ENCODE peak calls at places on chromosomes 7 and 10, in six cellular contexts. One of them, this sample, is unnamed.

GRCh38 chr10:43040482-43041256 is 36.2 kb upstream of the RET start:
- DNase-seq in kidney: peak
- DNase-seq in upper lobe of left lung: no peak
- DNase-seq in stomach: peak
- DNase-seq in lower lobe of right lung: peak
- DNase-seq in Calu3: no peak
- DNase-seq in this sample: peak

GRCh38 chr7:74269757-74270277 is 15.6 kb upstream of the RFC2 start:
- DNase-seq in kidney: no peak
- DNase-seq in upper lobe of left lung: no peak
- DNase-seq in stomach: peak
- DNase-seq in lower lobe of right lung: peak
- DNase-seq in Calu3: peak
- DNase-seq in this sample: no peak

GRCh38 chr10:128050937-128051336 is 75.3 kb downstream of the MKI67 start:
- DNase-seq in kidney: peak
- DNase-seq in upper lobe of left lung: no peak
- DNase-seq in stomach: no peak
- DNase-seq in lower lobe of right lung: no peak
- DNase-seq in Calu3: no peak
- DNase-seq in this sample: no peak

GRCh38 chr10:86961481-86962091 is 3.2 kb downstream of the SNCG start:
- DNase-seq in kidney: peak
- DNase-seq in upper lobe of left lung: peak
- DNase-seq in stomach: peak
- DNase-seq in lower lobe of right lung: no peak
- DNase-seq in Calu3: no peak
- DNase-seq in this sample: no peak

GRCh38 chr7:120942861-120943260 is 7.7 kb upstream of the ING3 start:
- DNase-seq in kidney: no peak
- DNase-seq in upper lobe of left lung: no peak
- DNase-seq in stomach: no peak
- DNase-seq in lower lobe of right lung: no peak
- DNase-seq in Calu3: no peak
- DNase-seq in this sample: no peak

GRCh38 chr7:5005066-5005465 is 40.6 kb upstream of the RBAK start:
- DNase-seq in kidney: no peak
- DNase-seq in upper lobe of left lung: no peak
- DNase-seq in stomach: no peak
- DNase-seq in lower lobe of right lung: no peak
- DNase-seq in Calu3: no peak
- DNase-seq in this sample: no peak

GRCh38 chr10:1011696-1012095 is 14.0 kb downstream of the IDI2 start:
- DNase-seq in kidney: no peak
- DNase-seq in upper lobe of left lung: no peak
- DNase-seq in stomach: no peak
- DNase-seq in lower lobe of right lung: no peak
- DNase-seq in Calu3: no peak
- DNase-seq in this sample: no peak

GRCh38 chr7:106964455-106964854 is 80.0 kb upstream of the PRKAR2B start:
- DNase-seq in kidney: no peak
- DNase-seq in upper lobe of left lung: no peak
- DNase-seq in stomach: no peak
- DNase-seq in lower lobe of right lung: no peak
- DNase-seq in Calu3: no peak
- DNase-seq in this sample: no peak

GRCh38 chr10:130857631-130858295 is 453.8 kb downstream of the TCERG1L start:
- DNase-seq in kidney: no peak
- DNase-seq in upper lobe of left lung: peak
- DNase-seq in stomach: no peak
- DNase-seq in lower lobe of right lung: no peak
- DNase-seq in Calu3: no peak
- DNase-seq in this sample: peak

GRCh38 chr7:102469351-102469971 is 4.7 kb downstream of the LRWD1 start:
- DNase-seq in kidney: peak
- DNase-seq in upper lobe of left lung: peak
- DNase-seq in stomach: no peak
- DNase-seq in lower lobe of right lung: no peak
- DNase-seq in Calu3: no peak
- DNase-seq in this sample: peak

GRCh38 chr7:48643420-48644013 is 280.8 kb upstream of the CDC14C start:
- DNase-seq in kidney: no peak
- DNase-seq in upper lobe of left lung: no peak
- DNase-seq in stomach: no peak
- DNase-seq in lower lobe of right lung: no peak
- DNase-seq in Calu3: no peak
- DNase-seq in this sample: no peak

GRCh38 chr7:55048221-55048859 is 29.5 kb downstream of the EGFR start:
- DNase-seq in kidney: no peak
- DNase-seq in upper lobe of left lung: no peak
- DNase-seq in stomach: peak
- DNase-seq in lower lobe of right lung: no peak
- DNase-seq in Calu3: no peak
- DNase-seq in this sample: no peak

GRCh38 chr7:148813890-148814289 is 70.2 kb downstream of the EZH2 start:
- DNase-seq in kidney: no peak
- DNase-seq in upper lobe of left lung: no peak
- DNase-seq in stomach: no peak
- DNase-seq in lower lobe of right lung: no peak
- DNase-seq in Calu3: no peak
- DNase-seq in this sample: no peak

GRCh38 chr7:2353650-2354172 is 916 bp upstream of the EIF3B start:
- DNase-seq in kidney: peak
- DNase-seq in upper lobe of left lung: peak
- DNase-seq in stomach: peak
- DNase-seq in lower lobe of right lung: peak
- DNase-seq in Calu3: peak
- DNase-seq in this sample: peak

GRCh38 chr10:111648046-111648445 is 535.5 kb downstream of the GPAM start:
- DNase-seq in kidney: no peak
- DNase-seq in upper lobe of left lung: no peak
- DNase-seq in stomach: no peak
- DNase-seq in lower lobe of right lung: no peak
- DNase-seq in Calu3: no peak
- DNase-seq in this sample: no peak

GRCh38 chr7:157460721-157461120 is 123.9 kb downstream of the DNAJB6 start:
- DNase-seq in kidney: no peak
- DNase-seq in upper lobe of left lung: no peak
- DNase-seq in stomach: peak
- DNase-seq in lower lobe of right lung: peak
- DNase-seq in Calu3: no peak
- DNase-seq in this sample: no peak

GRCh38 chr10:126917975-126918908 is 13.0 kb downstream of the DOCK1 start:
- DNase-seq in kidney: peak
- DNase-seq in upper lobe of left lung: peak
- DNase-seq in stomach: no peak
- DNase-seq in lower lobe of right lung: no peak
- DNase-seq in Calu3: no peak
- DNase-seq in this sample: no peak

GRCh38 chr10:58700576-58700975 is 187.9 kb downstream of the BICC1 start:
- DNase-seq in kidney: no peak
- DNase-seq in upper lobe of left lung: no peak
- DNase-seq in stomach: no peak
- DNase-seq in lower lobe of right lung: no peak
- DNase-seq in Calu3: no peak
- DNase-seq in this sample: no peak

GRCh38 chr10:66980276-66980675 is 54.4 kb downstream of the LRRTM3 start:
- DNase-seq in kidney: no peak
- DNase-seq in upper lobe of left lung: no peak
- DNase-seq in stomach: no peak
- DNase-seq in lower lobe of right lung: no peak
- DNase-seq in Calu3: no peak
- DNase-seq in this sample: no peak

GRCh38 chr10:78044699-78045098 is 11.0 kb downstream of the RPS24 start:
- DNase-seq in kidney: no peak
- DNase-seq in upper lobe of left lung: no peak
- DNase-seq in stomach: no peak
- DNase-seq in lower lobe of right lung: no peak
- DNase-seq in Calu3: no peak
- DNase-seq in this sample: no peak

GRCh38 chr10:21531164-21531563 is 2.9 kb upstream of the MLLT10 start:
- DNase-seq in kidney: no peak
- DNase-seq in upper lobe of left lung: no peak
- DNase-seq in stomach: no peak
- DNase-seq in lower lobe of right lung: no peak
- DNase-seq in Calu3: no peak
- DNase-seq in this sample: no peak

GRCh38 chr10:49552277-49552676 is 13.4 kb upstream of the ERCC6 start:
- DNase-seq in kidney: no peak
- DNase-seq in upper lobe of left lung: no peak
- DNase-seq in stomach: no peak
- DNase-seq in lower lobe of right lung: no peak
- DNase-seq in Calu3: no peak
- DNase-seq in this sample: no peak

DNA sequence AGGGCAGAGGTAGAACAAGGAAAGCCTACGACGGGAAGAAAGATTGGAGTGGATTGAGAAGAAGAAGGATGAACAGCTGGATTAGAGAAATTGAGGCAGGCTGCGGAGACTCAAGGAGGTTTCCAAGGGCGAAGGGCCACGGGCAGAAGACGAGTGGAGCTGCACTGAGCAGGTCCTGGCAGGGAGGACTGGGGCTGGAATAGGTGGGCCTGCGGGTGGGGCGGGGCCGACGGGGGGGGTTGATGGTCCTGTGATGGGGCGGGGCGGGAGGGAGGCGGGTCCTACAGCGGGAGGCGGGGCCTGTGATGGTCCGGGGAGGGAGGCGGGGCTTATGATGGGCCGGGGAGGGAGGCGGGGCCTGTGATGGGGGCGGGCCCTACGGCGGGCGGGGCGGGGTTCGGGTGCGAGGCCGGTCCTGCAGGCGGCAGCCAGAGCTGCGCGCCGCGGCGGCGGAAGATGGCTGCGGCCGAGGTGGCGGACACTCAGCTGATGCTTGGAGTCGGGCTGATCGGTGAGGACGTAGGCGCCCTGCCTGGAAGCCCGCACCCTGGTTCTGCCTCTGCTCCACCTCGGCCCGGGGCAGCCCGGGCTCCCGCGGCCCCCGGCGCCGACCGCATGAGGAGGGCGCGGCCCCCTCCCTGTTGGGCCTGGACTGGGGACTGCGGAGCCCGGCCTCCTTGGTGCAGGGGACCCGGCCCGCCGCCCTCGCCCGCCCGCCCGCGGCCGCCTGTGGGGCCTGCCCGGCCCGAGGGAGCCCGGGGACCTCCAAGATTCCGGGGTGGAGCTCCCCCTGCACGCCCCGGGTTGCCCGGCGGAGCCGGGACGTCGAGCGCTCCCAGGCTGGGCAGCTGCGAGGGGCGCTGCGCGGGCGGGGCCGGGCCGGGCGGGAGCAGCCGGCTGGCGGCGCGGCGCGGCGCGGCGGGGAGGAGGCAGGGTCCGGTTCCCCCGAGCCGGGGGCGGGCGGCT is at the start of gene DENND10:
- DNase-seq in kidney: peak
- DNase-seq in upper lobe of left lung: peak
- DNase-seq in stomach: peak
- DNase-seq in lower lobe of right lung: peak
- DNase-seq in Calu3: peak
- DNase-seq in this sample: peak
- TF ChIP-seq CTCF in kidney: no peak
- TF ChIP-seq CTCF in upper lobe of left lung: peak
- TF ChIP-seq CTCF in stomach: no peak
- TF ChIP-seq CTCF in lower lobe of right lung: peak
- TF ChIP-seq CTCF in Calu3: no peak
- TF ChIP-seq CTCF in this sample: peak

DNA sequence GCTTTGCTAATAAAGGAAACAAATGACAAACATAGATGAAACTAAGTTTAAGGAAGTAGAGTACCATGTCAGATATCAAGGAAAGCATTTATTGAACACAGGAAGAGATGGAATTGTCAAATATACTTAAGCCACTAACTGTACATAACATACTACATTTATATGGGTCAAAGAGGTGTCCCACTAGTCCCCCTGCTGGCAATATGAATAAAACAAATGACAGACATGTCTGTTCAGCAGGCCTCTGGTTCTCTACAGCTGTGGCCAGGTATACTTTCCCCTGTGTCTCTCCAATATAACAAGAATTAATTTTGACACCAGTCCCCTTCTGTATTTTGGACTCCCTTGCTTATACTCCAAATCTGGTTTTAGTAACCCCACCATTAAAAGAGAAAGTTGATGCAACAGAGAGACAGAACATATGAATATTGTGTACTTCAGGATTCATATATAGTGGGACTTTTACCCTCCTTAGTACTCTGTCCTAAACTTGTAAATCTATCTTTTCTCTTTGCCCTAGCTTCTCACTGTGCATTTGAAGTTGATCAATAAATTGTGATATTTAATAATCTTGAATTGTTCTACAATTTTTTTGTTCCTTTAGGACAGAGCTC is 42.9 kb downstream of the CD36 start:
- DNase-seq in kidney: no peak
- DNase-seq in upper lobe of left lung: no peak
- DNase-seq in stomach: no peak
- DNase-seq in lower lobe of right lung: no peak
- DNase-seq in Calu3: peak
- DNase-seq in this sample: no peak
- TF ChIP-seq CTCF in kidney: no peak
- TF ChIP-seq CTCF in upper lobe of left lung: peak
- TF ChIP-seq CTCF in stomach: no peak
- TF ChIP-seq CTCF in lower lobe of right lung: peak
- TF ChIP-seq CTCF in Calu3: no peak
- TF ChIP-seq CTCF in this sample: peak

GRCh38 chr7:91286432-91286831 is 22.2 kb downstream of the FZD1 start:
- DNase-seq in kidney: no peak
- DNase-seq in upper lobe of left lung: no peak
- DNase-seq in stomach: no peak
- DNase-seq in lower lobe of right lung: no peak
- DNase-seq in Calu3: no peak
- DNase-seq in this sample: no peak
- TF ChIP-seq CTCF in kidney: no peak
- TF ChIP-seq CTCF in upper lobe of left lung: no peak
- TF ChIP-seq CTCF in stomach: no peak
- TF ChIP-seq CTCF in lower lobe of right lung: no peak
- TF ChIP-seq CTCF in Calu3: no peak
- TF ChIP-seq CTCF in this sample: no peak

GRCh38 chr10:45374451-45375052 is 536 bp downstream of the ALOX5 start:
- DNase-seq in kidney: peak
- DNase-seq in upper lobe of left lung: no peak
- DNase-seq in stomach: no peak
- DNase-seq in lower lobe of right lung: no peak
- DNase-seq in Calu3: peak
- DNase-seq in this sample: no peak
- TF ChIP-seq CTCF in kidney: no peak
- TF ChIP-seq CTCF in upper lobe of left lung: no peak
- TF ChIP-seq CTCF in stomach: no peak
- TF ChIP-seq CTCF in lower lobe of right lung: no peak
- TF ChIP-seq CTCF in Calu3: no peak
- TF ChIP-seq CTCF in this sample: no peak

DNA sequence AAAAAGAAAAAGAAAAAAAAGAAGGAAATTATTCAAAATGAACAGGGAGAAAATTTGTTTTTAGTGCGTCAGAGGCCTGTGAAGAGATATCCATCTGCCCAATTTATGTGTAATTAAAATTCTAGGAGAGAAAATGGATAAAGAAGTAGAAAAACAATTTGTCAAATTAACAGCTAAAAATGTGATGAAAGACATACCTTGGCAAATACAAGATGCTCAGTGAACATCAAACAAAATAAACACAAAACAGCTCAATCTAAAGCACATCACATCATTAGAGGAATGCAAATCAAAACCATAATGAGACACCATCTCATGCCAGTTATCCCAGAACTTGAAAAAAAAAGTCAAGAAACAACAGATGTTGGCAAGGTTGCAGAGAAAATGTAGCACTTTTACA is 472.8 kb downstream of the PAXIP1 start:
- DNase-seq in kidney: no peak
- DNase-seq in upper lobe of left lung: no peak
- DNase-seq in stomach: no peak
- DNase-seq in lower lobe of right lung: no peak
- DNase-seq in Calu3: no peak
- DNase-seq in this sample: no peak
- TF ChIP-seq CTCF in kidney: no peak
- TF ChIP-seq CTCF in upper lobe of left lung: no peak
- TF ChIP-seq CTCF in stomach: no peak
- TF ChIP-seq CTCF in lower lobe of right lung: no peak
- TF ChIP-seq CTCF in Calu3: no peak
- TF ChIP-seq CTCF in this sample: no peak

This sample was measured in osteocyte.